ENCODE peak calls at places on chromosomes 3 and 15, in nine cellular contexts. Q, T, B, H, E, Z, A, I and C are unnamed samples.

GRCh38 chr3:52281980-52282801 is 3.7 kb upstream of the WDR82 start:
- DNase-seq in Q (no peak), T (peak; percentile 46), B (no peak), H (no peak), E (no peak), Z (no peak), A (peak; percentile 48), I (peak; percentile 23), C (no peak)

GRCh38 chr3:148873270-148873927 is 8.3 kb downstream of the CPA3 start:
- DNase-seq in Q (no peak), T (no peak), B (no peak), H (peak; percentile 37), E (no peak), Z (no peak), A (no peak), I (no peak), C (no peak)

GRCh38 chr3:136929984-136930671 is 27.7 kb upstream of the IL20RB start:
- DNase-seq in Q (peak; percentile 35), T (no peak), B (peak; percentile 77), H (no peak), E (no peak), Z (peak; percentile 37), A (peak; percentile 68), I (no peak), C (peak; percentile 42)

GRCh38 chr3:182183716-182184430 is 472.1 kb downstream of the SOX2 start:
- DNase-seq in Q (no peak), T (no peak), B (peak; percentile 95), H (no peak), E (no peak), Z (peak; percentile 6), A (no peak), I (no peak), C (no peak)

GRCh38 chr3:47009225-47010049 is 30.0 kb downstream of the NBEAL2 start:
- DNase-seq in Q (peak; percentile 96), T (peak; percentile 96), B (peak; percentile 87), H (peak; percentile 77), E (peak; percentile 80), Z (peak; percentile 79), A (peak; percentile 88), I (peak; percentile 81), C (peak; percentile 36)

GRCh38 chr3:129182390-129183180 is 1.1 kb downstream of the CNBP start:
- DNase-seq in Q (no peak), T (peak; percentile 43), B (peak; percentile 28), H (no peak), E (no peak), Z (peak; percentile 24), A (peak; percentile 42), I (peak; percentile 9), C (no peak)

GRCh38 chr3:4036046-4036445 is 236.8 kb downstream of the LRRN1 start:
- DNase-seq in Q (no peak), T (no peak), B (no peak), H (no peak), E (no peak), Z (no peak), A (no peak), I (no peak), C (no peak)

GRCh38 chr3:149371001-149371722 is 6.3 kb downstream of the TM4SF1 start:
- DNase-seq in Q (peak; percentile 59), T (peak; percentile 55), B (peak; percentile 39), H (no peak), E (no peak), Z (peak; percentile 48), A (no peak), I (peak; percentile 48), C (no peak)

GRCh38 chr3:42552830-42553229 is 28.9 kb downstream of the SEC22C start:
- DNase-seq in Q (no peak), T (no peak), B (no peak), H (no peak), E (no peak), Z (no peak), A (no peak), I (no peak), C (no peak)

GRCh38 chr3:8800016-8800415 is 30.6 kb upstream of the OXTR start:
- DNase-seq in Q (no peak), T (no peak), B (no peak), H (no peak), E (no peak), Z (no peak), A (peak; percentile 12), I (no peak), C (no peak)

GRCh38 chr15:85625431-85625830 is 169.3 kb downstream of the KLHL25 start:
- DNase-seq in Q (no peak), T (no peak), B (no peak), H (no peak), E (no peak), Z (no peak), A (no peak), I (no peak), C (no peak)

GRCh38 chr15:94381384-94381783 is 150.0 kb downstream of the MCTP2 start:
- DNase-seq in Q (no peak), T (no peak), B (no peak), H (no peak), E (no peak), Z (no peak), A (no peak), I (no peak), C (no peak)

GRCh38 chr3:113533534-113533892 is 1.2 kb downstream of the SIDT1 start:
- DNase-seq in Q (no peak), T (no peak), B (no peak), H (no peak), E (no peak), Z (no peak), A (no peak), I (no peak), C (no peak)

GRCh38 chr3:178456942-178457341 is 79.3 kb upstream of the KCNMB2 start:
- DNase-seq in Q (no peak), T (no peak), B (no peak), H (no peak), E (no peak), Z (no peak), A (no peak), I (no peak), C (no peak)

DNA sequence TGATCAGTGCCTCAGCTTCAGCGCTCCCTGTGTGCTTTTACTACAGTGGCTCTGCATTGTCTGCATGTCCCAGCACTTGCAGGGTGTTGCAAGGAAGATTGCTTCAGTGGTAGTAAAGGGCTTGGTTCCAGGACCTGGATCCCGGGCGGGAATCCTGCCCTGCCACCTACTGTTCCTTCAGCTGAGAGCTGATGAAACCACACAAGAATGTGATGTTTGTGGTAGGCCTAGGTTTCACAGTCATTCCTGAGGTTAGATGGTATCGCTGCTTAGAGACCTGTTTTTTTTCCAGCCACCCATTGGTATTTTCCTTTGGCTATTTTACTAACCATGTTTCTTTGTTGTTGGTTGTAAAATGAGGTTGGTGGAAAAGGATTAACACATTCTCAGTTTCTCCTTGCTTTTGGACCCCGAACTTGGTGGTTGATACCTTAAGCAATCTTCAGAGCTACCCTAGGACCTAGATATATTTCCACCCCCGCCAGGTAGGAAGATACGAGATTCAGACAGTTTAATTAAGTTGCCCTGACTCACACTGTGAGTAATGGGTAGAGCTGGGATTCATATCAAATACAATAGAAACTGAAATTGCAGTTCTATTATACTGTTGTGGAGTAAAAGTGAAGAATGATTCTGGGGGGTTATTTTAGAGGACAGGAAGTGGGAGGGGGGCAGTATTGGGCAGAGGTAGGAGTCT is 11.4 kb downstream of the GPR87 start:
- DNase-seq in Q (peak; percentile 89), T (peak; percentile 94), B (peak; percentile 63), H (peak; percentile 61), E (peak; percentile 84), Z (peak; percentile 90), A (peak; percentile 98), I (peak; percentile 97), C (no peak)
- TF ChIP-seq CTCF in Q (peak; percentile 34), T (no peak), B (no peak), H (no peak), E (peak; percentile 26), Z (peak; percentile 43), A (peak; percentile 28), I (peak; percentile 38), C (no peak)

GRCh38 chr15:59501531-59502113 is 63.6 kb downstream of the FAM81A start:
- DNase-seq in Q (peak; percentile 65), T (peak; percentile 16), B (peak; percentile 37), H (peak; percentile 46), E (no peak), Z (peak; percentile 82), A (peak; percentile 56), I (peak; percentile 52), C (no peak)
- TF ChIP-seq CTCF in Q (peak; percentile 59), T (peak; percentile 52), B (peak; percentile 64), H (peak; percentile 34), E (peak; percentile 57), Z (peak; percentile 82), A (peak; percentile 65), I (peak; percentile 80), C (no peak)

GRCh38 chr15:61522375-61522774 is 293.3 kb upstream of the RORA start:
- DNase-seq in Q (no peak), T (no peak), B (no peak), H (no peak), E (no peak), Z (no peak), A (no peak), I (no peak), C (no peak)

GRCh38 chr15:61530769-61531168 is 301.7 kb upstream of the RORA start:
- DNase-seq in Q (no peak), T (peak; percentile 2), B (peak; percentile 67), H (no peak), E (no peak), Z (no peak), A (no peak), I (no peak), C (no peak)

GRCh38 chr15:61528590-61528929 is 299.5 kb upstream of the RORA start:
- DNase-seq in Q (no peak), T (no peak), B (no peak), H (no peak), E (no peak), Z (no peak), A (no peak), I (no peak), C (no peak)

GRCh38 chr15:61524091-61524490 is 295.0 kb upstream of the RORA start:
- DNase-seq in Q (no peak), T (no peak), B (no peak), H (no peak), E (no peak), Z (no peak), A (no peak), I (no peak), C (no peak)

DNA sequence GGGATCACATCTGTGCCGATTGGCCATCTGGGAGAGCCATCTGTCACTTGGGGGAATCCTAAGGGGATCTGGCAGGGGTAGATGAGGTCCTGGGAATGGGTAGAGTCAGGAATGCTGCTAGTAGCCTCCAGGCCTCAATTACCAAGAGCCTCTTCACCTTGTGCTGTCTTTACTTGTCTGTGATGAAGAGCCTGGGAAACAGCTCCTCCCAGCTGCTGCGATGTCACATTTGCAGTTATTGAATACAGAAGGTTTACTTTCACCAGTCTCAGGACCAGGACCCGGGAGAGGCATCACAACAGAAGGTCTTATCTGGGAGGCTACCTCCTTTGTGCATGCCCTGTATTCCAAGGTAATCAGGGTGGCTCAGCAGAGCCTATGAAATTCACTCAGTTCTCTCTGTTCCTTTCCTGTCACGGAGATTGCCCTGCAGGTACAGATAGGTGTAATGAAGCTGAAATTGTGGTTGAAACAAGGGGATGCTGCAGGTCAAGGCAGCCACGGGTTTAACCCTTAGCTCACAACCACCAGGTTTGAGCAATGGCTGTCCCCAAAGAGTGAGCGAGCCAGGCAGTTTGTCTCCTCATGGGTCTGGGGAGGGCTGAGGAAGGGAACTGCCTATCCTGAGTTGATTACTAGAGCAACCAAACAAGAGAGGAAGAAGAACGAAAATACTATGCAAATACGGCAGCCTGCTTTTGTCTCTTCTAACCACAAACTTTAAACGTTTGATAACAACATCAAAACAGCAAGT is 298.9 kb upstream of the RORA start:
- DNase-seq in Q (no peak), T (no peak), B (no peak), H (no peak), E (no peak), Z (no peak), A (no peak), I (no peak), C (no peak)
- TF ChIP-seq CTCF in Q (no peak), T (no peak), B (no peak), H (no peak), E (no peak), Z (no peak), A (no peak), I (no peak), C (no peak)

GRCh38 chr3:194574639-194575483 is 58.4 kb downstream of the TMEM44 start:
- DNase-seq in Q (no peak), T (peak; percentile 67), B (no peak), H (no peak), E (no peak), Z (peak; percentile 46), A (peak; percentile 91), I (peak; percentile 80), C (no peak)
- TF ChIP-seq CTCF in Q (no peak), T (no peak), B (peak; percentile 21), H (no peak), E (peak; percentile 46), Z (no peak), A (peak; percentile 59), I (peak; percentile 73), C (no peak)